ENCODE peak calls at places on chromosomes 3 and 15, in nine cellular contexts. X, J, S, F, Y, W, K, T and N are unnamed samples.

GRCh38 chr15:59484399-59484798 is 46.4 kb downstream of the FAM81A start:
- DNase-seq in X (no peak), J (no peak), S (no peak), F (no peak), Y (no peak), W (no peak), K (no peak), T (no peak), N (no peak)

GRCh38 chr3:179563298-179563934 is 690 bp downstream of the ACTL6A start:
- DNase-seq in X (peak; percentile 70), J (peak; percentile 75), S (peak; percentile 66), F (peak; percentile 78), Y (peak; percentile 85), W (peak; percentile 51), K (peak; percentile 67), T (peak; percentile 64), N (peak; percentile 87)

GRCh38 chr15:40340740-40341400 is at the start of gene CCDC9B:
- DNase-seq in X (peak; percentile 93), J (no peak), S (no peak), F (peak; percentile 97), Y (peak; percentile 83), W (no peak), K (no peak), T (peak; percentile 89), N (peak; percentile 97)

GRCh38 chr15:42131006-42131405 is 25.4 kb downstream of the PLA2G4F start:
- DNase-seq in X (no peak), J (no peak), S (no peak), F (no peak), Y (no peak), W (no peak), K (no peak), T (no peak), N (no peak)

GRCh38 chr3:113663324-113663750 is 33.1 kb downstream of the USF3 start:
- DNase-seq in X (no peak), J (no peak), S (no peak), F (no peak), Y (no peak), W (no peak), K (no peak), T (peak; percentile 28), N (no peak)

GRCh38 chr15:67033012-67033411 is 32.4 kb upstream of the SMAD3 start:
- DNase-seq in X (no peak), J (no peak), S (no peak), F (no peak), Y (no peak), W (no peak), K (no peak), T (no peak), N (no peak)

GRCh38 chr3:50405249-50405648 is 45.9 kb upstream of the TMEM115 start:
- DNase-seq in X (peak; percentile 28), J (no peak), S (peak; percentile 75), F (no peak), Y (peak; percentile 86), W (peak; percentile 49), K (peak; percentile 64), T (no peak), N (no peak)

GRCh38 chr15:71219101-71219500 is 103.8 kb downstream of the THSD4 start:
- DNase-seq in X (no peak), J (no peak), S (no peak), F (no peak), Y (no peak), W (no peak), K (no peak), T (no peak), N (no peak)

GRCh38 chr15:37101634-37102314 is 1.4 kb upstream of the MEIS2 start:
- DNase-seq in X (peak; percentile 79), J (no peak), S (peak; percentile 81), F (peak; percentile 80), Y (peak; percentile 93), W (peak; percentile 73), K (peak; percentile 77), T (peak; percentile 78), N (no peak)

GRCh38 chr3:194396897-194397756 is 1.9 kb downstream of the GP5 start:
- DNase-seq in X (no peak), J (no peak), S (peak; percentile 49), F (no peak), Y (no peak), W (no peak), K (peak; percentile 55), T (no peak), N (no peak)

GRCh38 chr3:108420926-108421325 is 89.5 kb downstream of the MYH15 start:
- DNase-seq in X (peak; percentile 7), J (no peak), S (no peak), F (no peak), Y (no peak), W (no peak), K (no peak), T (no peak), N (no peak)

GRCh38 chr3:136903899-136904298 is 41.9 kb downstream of the NCK1 start:
- DNase-seq in X (no peak), J (no peak), S (no peak), F (no peak), Y (no peak), W (no peak), K (no peak), T (no peak), N (no peak)

GRCh38 chr3:81216192-81216591 is 545.3 kb downstream of the GBE1 start:
- DNase-seq in X (peak; percentile 2), J (no peak), S (no peak), F (no peak), Y (no peak), W (no peak), K (no peak), T (no peak), N (no peak)

GRCh38 chr3:11556851-11557644 is 86.7 kb downstream of the VGLL4 start:
- DNase-seq in X (peak; percentile 81), J (no peak), S (no peak), F (peak; percentile 84), Y (no peak), W (no peak), K (no peak), T (no peak), N (no peak)

GRCh38 chr3:46944191-46944590 is 32.4 kb downstream of the CCDC12 start:
- DNase-seq in X (no peak), J (no peak), S (no peak), F (no peak), Y (no peak), W (no peak), K (no peak), T (no peak), N (no peak)

GRCh38 chr3:155363690-155364070 is 70.2 kb upstream of the STRIT1 start:
- DNase-seq in X (no peak), J (no peak), S (no peak), F (no peak), Y (no peak), W (no peak), K (no peak), T (no peak), N (no peak)
- TF ChIP-seq CTCF in X (no peak), J (no peak), S (no peak), F (no peak), Y (no peak), W (no peak), K (no peak), T (no peak), N (no peak)

DNA sequence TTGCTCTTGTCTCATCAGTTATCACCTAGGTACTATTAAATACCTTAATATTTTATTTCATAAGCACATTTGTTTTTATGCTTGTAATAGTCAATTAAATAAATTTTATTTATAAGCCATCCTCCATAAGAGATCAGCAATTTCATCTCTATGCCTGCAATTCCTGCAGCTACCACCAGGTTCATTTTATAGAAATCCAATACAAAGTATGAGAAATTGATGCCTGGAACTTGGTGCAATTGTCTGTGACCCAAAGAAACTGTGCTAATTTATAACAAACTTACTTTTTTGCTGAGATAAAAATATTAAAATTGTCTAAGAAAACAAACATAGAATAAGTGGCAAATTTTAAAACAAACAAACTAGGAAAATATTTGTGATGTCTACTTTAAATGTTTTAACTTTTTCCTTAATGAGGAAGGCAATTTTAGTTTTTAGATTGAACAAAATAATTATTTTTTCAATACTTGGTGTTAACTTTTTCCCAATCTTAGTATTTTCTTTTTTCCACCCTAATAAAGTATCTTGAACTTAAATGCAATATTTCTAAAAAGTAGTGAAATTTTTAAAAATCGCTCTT is 1026.6 kb downstream of the ROBO1 start:
- DNase-seq in X (no peak), J (no peak), S (no peak), F (no peak), Y (no peak), W (no peak), K (no peak), T (no peak), N (no peak)
- TF ChIP-seq CTCF in X (peak; percentile 53), J (peak; percentile 45), S (peak; percentile 63), F (peak; percentile 55), Y (peak; percentile 51), W (peak; percentile 76), K (no peak), T (no peak), N (peak; percentile 76)

GRCh38 chr3:21754839-21755238 is 3.8 kb upstream of the ZNF385D start:
- DNase-seq in X (no peak), J (no peak), S (no peak), F (no peak), Y (no peak), W (no peak), K (no peak), T (no peak), N (no peak)

GRCh38 chr3:21750291-21750690 is 719 bp downstream of the ZNF385D start:
- DNase-seq in X (peak; percentile 2), J (no peak), S (no peak), F (no peak), Y (no peak), W (no peak), K (no peak), T (no peak), N (no peak)

GRCh38 chr3:21751891-21752290 is 881 bp upstream of the ZNF385D start:
- DNase-seq in X (no peak), J (no peak), S (no peak), F (no peak), Y (no peak), W (no peak), K (no peak), T (no peak), N (no peak)

GRCh38 chr3:21750831-21751391 is at the start of gene ZNF385D:
- DNase-seq in X (peak; percentile 36), J (no peak), S (peak; percentile 85), F (peak; percentile 70), Y (peak; percentile 88), W (peak; percentile 60), K (no peak), T (peak; percentile 15), N (peak; percentile 91)

GRCh38 chr3:21752749-21753347 is 1.8 kb upstream of the ZNF385D start:
- DNase-seq in X (peak; percentile 42), J (no peak), S (no peak), F (no peak), Y (peak; percentile 75), W (no peak), K (peak; percentile 32), T (no peak), N (no peak)
- TF ChIP-seq CTCF in X (peak; percentile 40), J (no peak), S (peak; percentile 30), F (peak; percentile 70), Y (peak; percentile 75), W (peak; percentile 66), K (no peak), T (peak; percentile 45), N (peak; percentile 79)

DNA sequence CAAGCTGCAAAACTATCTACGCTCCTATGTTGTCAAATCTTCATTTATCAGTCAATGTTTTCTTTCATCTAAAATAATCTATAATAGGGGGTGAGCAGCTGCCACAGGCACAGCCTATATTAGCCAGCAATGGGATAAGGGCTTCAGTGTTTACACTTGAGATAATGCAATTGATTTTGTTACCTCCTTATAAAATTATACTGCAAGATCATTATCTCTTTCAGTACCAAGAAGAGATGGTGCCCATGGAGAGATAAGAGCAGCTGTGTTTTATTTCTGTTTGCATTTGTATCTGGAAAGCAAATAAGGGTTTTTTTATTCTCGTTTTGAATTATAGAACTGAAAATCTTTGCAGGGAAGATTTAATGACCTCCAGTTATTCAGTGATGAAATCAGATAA is 68.9 kb downstream of the PLD1 start:
- DNase-seq in X (no peak), J (no peak), S (no peak), F (no peak), Y (no peak), W (no peak), K (no peak), T (no peak), N (no peak)
- TF ChIP-seq CTCF in X (no peak), J (no peak), S (no peak), F (no peak), Y (no peak), W (no peak), K (no peak), T (no peak), N (no peak)